ENCODE peak calls at places on chromosomes 2 and 18, in seven cellular contexts. J is astrocyte, S is HepG2, X is small intestine, C is left lung, P is body of pancreas, B is OCI-LY7. L is an unnamed sample. For H3K36me3, the result is how much of the 10 kb centered on the place peaks cover.

GRCh38 chr2:143397886-143398614 is 268.8 kb downstream of the ARHGAP15 start:
- DNase-seq in J (peak), S (no peak), X (no peak), C (no peak), P (no peak), B (no peak), L (no peak)

GRCh38 chr2:81324046-81324445 is 1019.5 kb upstream of the LRRTM1 start:
- DNase-seq in J (no peak), S (peak), X (no peak), C (no peak), P (no peak), B (peak), L (peak)

GRCh38 chr2:108367014-108367413 is 10.7 kb upstream of the SULT1C4 start:
- DNase-seq in J (no peak), S (no peak), X (no peak), C (no peak), P (no peak), B (no peak), L (no peak)

GRCh38 chr2:54660752-54661151 is 62.7 kb upstream of the EML6 start:
- DNase-seq in J (no peak), S (no peak), X (no peak), C (no peak), P (no peak), B (no peak), L (no peak)

GRCh38 chr2:101597347-101597944 is 100.1 kb upstream of the MAP4K4 start:
- DNase-seq in J (peak), S (peak), X (no peak), C (no peak), P (no peak), B (no peak), L (no peak)

GRCh38 chr2:11746807-11747459 is 501 bp downstream of the LPIN1 start:
- DNase-seq in J (peak), S (peak), X (peak), C (no peak), P (peak), B (peak), L (no peak)

GRCh38 chr2:144668493-144669110 is 148.7 kb upstream of the ZEB2 start:
- DNase-seq in J (no peak), S (no peak), X (no peak), C (no peak), P (no peak), B (no peak), L (no peak)

GRCh38 chr2:10400978-10401951 is 46.9 kb downstream of the ODC1 start:
- DNase-seq in J (no peak), S (peak), X (peak), C (no peak), P (no peak), B (no peak), L (no peak)

GRCh38 chr2:189933911-189934399 is 128.6 kb downstream of the MSTN start:
- DNase-seq in J (peak), S (no peak), X (no peak), C (no peak), P (no peak), B (no peak), L (peak)

DNA sequence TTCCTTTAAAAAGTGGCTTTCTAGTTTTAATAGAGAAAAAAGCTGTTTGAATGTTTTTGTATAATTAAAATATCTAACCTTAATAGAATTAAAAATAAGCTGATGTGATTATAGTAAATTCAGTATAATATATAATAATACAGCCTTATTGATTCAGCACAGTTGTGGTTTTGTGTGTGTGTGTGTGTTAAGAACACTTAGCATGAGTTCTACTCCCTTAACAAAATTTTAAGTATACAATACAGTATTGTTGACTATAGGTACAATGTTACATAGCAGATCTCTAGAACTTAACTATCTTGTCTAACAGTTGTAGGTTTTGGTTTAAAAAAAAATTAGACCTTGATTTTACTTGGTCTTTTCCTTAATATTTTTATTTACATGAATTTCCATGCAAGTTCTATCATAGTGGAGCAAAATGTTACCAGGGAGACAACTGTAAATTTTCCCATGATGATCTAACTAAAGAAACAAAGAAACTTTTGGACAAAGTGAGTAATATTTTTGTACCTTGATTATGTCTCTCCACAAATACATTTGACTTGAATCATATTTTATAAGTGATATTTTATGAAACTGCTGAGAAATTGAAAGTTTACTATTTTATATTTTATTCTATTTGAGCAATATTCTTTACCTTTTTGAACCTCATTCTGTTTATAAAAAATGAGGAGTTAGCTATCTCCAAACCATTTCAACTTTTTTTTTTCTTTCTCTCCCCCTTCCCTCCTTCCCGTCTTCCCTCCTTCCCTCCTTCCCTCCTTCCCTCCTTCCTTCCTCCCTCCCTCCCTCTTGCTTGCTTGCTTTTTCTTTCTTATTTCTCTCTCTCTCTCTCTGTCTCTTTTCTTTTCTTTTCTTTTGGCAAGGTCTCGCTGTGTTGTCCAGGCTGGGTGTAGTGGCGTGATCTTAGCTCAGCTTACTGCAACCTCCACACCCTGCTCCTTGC is 46.3 kb downstream of the ZC3H6 start:
- DNase-seq in J (peak), S (no peak), X (no peak), C (no peak), P (no peak), B (no peak), L (no peak)
- H3K36me3 ChIP-seq in J (under half), S (under half), X (under half), C (under half), P (under half), B (under half), L (under half)

GRCh38 chr2:202290970-202291369 is 25.4 kb downstream of the NOP58 start:
- DNase-seq in J (no peak), S (no peak), X (no peak), C (no peak), P (no peak), B (no peak), L (no peak)
- H3K36me3 ChIP-seq in J (half or more), S (half or more), X (under half), C (half or more), P (half or more), B (half or more), L (under half)

DNA sequence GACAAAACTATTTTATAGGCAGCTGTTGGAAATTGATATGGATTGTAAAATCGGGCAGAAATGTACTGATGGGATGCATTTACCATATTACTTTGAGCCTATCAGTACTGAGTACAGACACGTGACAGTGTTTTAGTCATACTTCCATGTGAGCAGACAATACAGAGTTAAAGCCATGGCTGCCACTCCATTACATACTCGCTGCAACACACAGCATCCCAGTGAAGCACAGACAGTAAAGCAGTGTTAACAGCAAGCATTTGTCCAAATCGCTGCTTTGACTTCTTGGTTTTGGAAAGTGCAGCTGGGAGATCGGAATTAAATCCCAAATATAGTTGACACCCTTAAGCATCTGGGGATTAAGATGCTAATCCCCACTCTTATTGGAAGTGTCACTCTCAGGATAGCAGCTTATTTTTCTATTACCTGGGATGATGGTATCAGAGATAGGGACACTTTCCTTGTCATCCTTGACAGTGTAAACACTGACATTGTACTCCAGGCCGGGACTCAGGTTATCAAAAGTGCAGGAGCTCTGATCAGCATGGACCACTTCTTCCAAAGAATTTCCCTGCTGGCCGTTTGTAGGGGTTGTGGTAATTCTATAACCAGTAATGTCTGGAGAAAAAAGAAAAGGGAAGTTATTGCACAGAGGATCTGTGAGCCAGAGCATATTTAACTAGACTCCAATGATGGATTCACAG is 41.6 kb downstream of the FN1 start:
- DNase-seq in J (no peak), S (no peak), X (no peak), C (no peak), P (no peak), B (no peak), L (no peak)
- H3K36me3 ChIP-seq in J (half or more), S (half or more), X (under half), C (under half), P (under half), B (under half), L (under half)

GRCh38 chr18:79337620-79338019 is 58.1 kb upstream of the NFATC1 start:
- DNase-seq in J (no peak), S (no peak), X (no peak), C (no peak), P (no peak), B (no peak), L (no peak)

GRCh38 chr18:79334496-79335233 is 61.1 kb upstream of the NFATC1 start:
- DNase-seq in J (no peak), S (no peak), X (no peak), C (no peak), P (no peak), B (no peak), L (no peak)

GRCh38 chr18:79336556-79337142 is 59.1 kb upstream of the NFATC1 start:
- DNase-seq in J (no peak), S (no peak), X (no peak), C (no peak), P (no peak), B (no peak), L (no peak)

GRCh38 chr18:79337184-79337583 is 58.5 kb upstream of the NFATC1 start:
- DNase-seq in J (no peak), S (no peak), X (no peak), C (no peak), P (no peak), B (no peak), L (no peak)

DNA sequence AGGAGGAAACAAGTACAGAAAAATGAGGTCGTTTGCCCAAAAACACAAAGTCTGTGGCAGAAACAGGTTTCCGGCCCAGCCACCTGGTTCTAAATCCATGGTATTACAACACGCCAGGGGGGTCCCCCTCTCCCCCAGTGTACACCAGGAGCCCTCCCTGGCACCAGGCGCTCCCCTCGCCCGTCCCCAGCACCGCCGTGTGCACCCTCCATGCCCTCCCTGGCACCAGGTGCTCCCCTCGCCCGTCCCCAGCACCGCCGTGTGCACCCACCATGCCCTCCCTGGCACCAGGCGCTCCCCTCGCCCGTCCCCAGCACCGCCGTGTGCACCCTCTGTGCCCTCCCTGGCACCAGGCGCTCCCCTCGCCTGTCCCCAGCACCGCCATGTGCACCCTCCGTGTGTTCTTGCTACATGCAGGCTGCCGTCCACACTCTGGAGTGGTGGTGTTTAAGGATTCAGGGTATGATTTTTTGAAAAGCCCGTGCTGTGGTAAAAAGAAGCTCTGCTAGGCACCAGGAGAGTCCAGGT is 59.8 kb upstream of the NFATC1 start:
- DNase-seq in J (no peak), S (no peak), X (no peak), C (no peak), P (no peak), B (no peak), L (no peak)
- H3K36me3 ChIP-seq in J (under half), S (under half), X (under half), C (half or more), P (under half), B (under half), L (under half)

DNA sequence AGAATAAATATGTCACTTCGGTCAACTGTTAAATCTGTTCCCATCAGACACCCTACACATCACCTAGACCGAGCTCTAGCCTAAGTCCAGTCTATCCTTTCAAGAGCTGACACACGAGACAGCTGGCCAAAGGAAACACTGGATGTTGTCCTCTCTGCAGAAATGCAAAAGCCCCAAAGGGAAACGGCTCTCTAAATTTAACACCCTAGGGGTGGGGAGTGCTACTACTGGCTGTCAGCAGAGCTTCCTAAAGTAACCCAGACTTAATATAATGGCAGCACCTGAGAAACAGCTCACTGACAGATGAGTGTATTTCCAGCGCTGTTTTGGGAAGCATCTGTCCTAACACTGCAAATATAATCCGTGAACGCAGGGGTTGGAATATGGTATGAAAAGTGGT is 55.6 kb downstream of the CHMP3 start:
- DNase-seq in J (no peak), S (no peak), X (no peak), C (no peak), P (no peak), B (no peak), L (no peak)
- H3K36me3 ChIP-seq in J (under half), S (half or more), X (under half), C (half or more), P (under half), B (under half), L (under half)

GRCh38 chr2:85033388-85033787 is 62.4 kb downstream of the KCMF1 start:
- DNase-seq in J (no peak), S (no peak), X (no peak), C (no peak), P (no peak), B (no peak), L (no peak)

GRCh38 chr2:85037622-85038021 is 66.7 kb downstream of the KCMF1 start:
- DNase-seq in J (no peak), S (no peak), X (no peak), C (no peak), P (no peak), B (no peak), L (no peak)

GRCh38 chr2:85034158-85034557 is 63.2 kb downstream of the KCMF1 start:
- DNase-seq in J (no peak), S (no peak), X (no peak), C (no peak), P (no peak), B (no peak), L (no peak)

GRCh38 chr2:85032621-85033020 is 61.7 kb downstream of the KCMF1 start:
- DNase-seq in J (peak), S (no peak), X (no peak), C (no peak), P (no peak), B (no peak), L (no peak)
- H3K36me3 ChIP-seq in J (under half), S (half or more), X (under half), C (half or more), P (under half), B (half or more), L (under half)